ENCODE peak calls at places on chromosomes 16 and 17, in nine cellular contexts. D is heart left ventricle, O is Caco-2, A is transverse colon, E is fibroblast of mammary gland, B is hepatocyte, W is A549, P is AG10803, T is B cell. K is an unnamed sample.

GRCh38 chr16:15856217-15856616 is 611 bp downstream of the MYH11 start:
- DNase-seq in D (no peak), O (no peak), A (no peak), E (no peak), B (no peak), W (no peak), P (no peak), T (no peak), K (no peak)

GRCh38 chr17:81084691-81085419 is 49.9 kb downstream of the BAIAP2 start:
- DNase-seq in D (no peak), O (no peak), A (no peak), E (no peak), B (no peak), W (no peak), P (no peak), T (no peak), K (no peak)

GRCh38 chr16:35196313-35196712 is 1736.9 kb downstream of the TP53TG3F start:
- DNase-seq in D (no peak), O (no peak), A (no peak), E (no peak), B (no peak), W (no peak), P (no peak), T (no peak), K (no peak)

GRCh38 chr16:74601131-74601871 is 5.6 kb downstream of the GLG1 start:
- DNase-seq in D (no peak), O (no peak), A (peak), E (no peak), B (no peak), W (no peak), P (no peak), T (no peak), K (no peak)

GRCh38 chr17:14301279-14301760 is 439 bp downstream of the HS3ST3B1 start:
- DNase-seq in D (peak), O (no peak), A (no peak), E (no peak), B (peak), W (no peak), P (no peak), T (peak), K (no peak)

GRCh38 chr17:82603981-82604448 is 44.2 kb downstream of the WDR45B start:
- DNase-seq in D (peak), O (no peak), A (peak), E (peak), B (peak), W (no peak), P (no peak), T (peak), K (no peak)

GRCh38 chr16:50862818-50863672 is 121.2 kb downstream of the CYLD start:
- DNase-seq in D (no peak), O (no peak), A (no peak), E (no peak), B (no peak), W (no peak), P (no peak), T (no peak), K (no peak)

GRCh38 chr16:75304521-75305363 is 53.3 kb upstream of the BCAR1 start:
- DNase-seq in D (peak), O (peak), A (peak), E (peak), B (peak), W (peak), P (peak), T (no peak), K (peak)

GRCh38 chr17:46212634-46213435 is 19.6 kb upstream of the KANSL1 start:
- DNase-seq in D (peak), O (peak), A (peak), E (peak), B (peak), W (peak), P (peak), T (peak), K (peak)

GRCh38 chr17:82243648-82244412 is 15.0 kb downstream of the SLC16A3 start:
- DNase-seq in D (no peak), O (no peak), A (no peak), E (no peak), B (no peak), W (no peak), P (no peak), T (no peak), K (no peak)

GRCh38 chr17:27879987-27880608 is 13.1 kb downstream of the LYRM9 start:
- DNase-seq in D (peak), O (peak), A (peak), E (peak), B (peak), W (peak), P (peak), T (peak), K (peak)

GRCh38 chr17:47941998-47942490 is 673 bp downstream of the PNPO start:
- DNase-seq in D (no peak), O (peak), A (no peak), E (no peak), B (no peak), W (no peak), P (no peak), T (no peak), K (no peak)

GRCh38 chr17:40032322-40033320 is 17.4 kb downstream of the CSF3 start:
- DNase-seq in D (peak), O (no peak), A (peak), E (no peak), B (no peak), W (no peak), P (no peak), T (no peak), K (no peak)

GRCh38 chr16:524274-525011 is 3.1 kb upstream of the CAPN15 start:
- DNase-seq in D (peak), O (no peak), A (no peak), E (no peak), B (no peak), W (no peak), P (no peak), T (no peak), K (no peak)

GRCh38 chr16:85978976-85979375 is 80.0 kb downstream of the IRF8 start:
- DNase-seq in D (no peak), O (no peak), A (no peak), E (no peak), B (no peak), W (no peak), P (no peak), T (no peak), K (no peak)

GRCh38 chr17:78113804-78114785 is 14.5 kb downstream of the TMC6 start:
- DNase-seq in D (no peak), O (no peak), A (no peak), E (peak), B (no peak), W (no peak), P (peak), T (no peak), K (no peak)
- TF ChIP-seq CTCF in D (no peak), O (no peak), A (no peak), E (no peak), B (no peak), W (no peak), P (no peak), T (no peak), K (no peak)

DNA sequence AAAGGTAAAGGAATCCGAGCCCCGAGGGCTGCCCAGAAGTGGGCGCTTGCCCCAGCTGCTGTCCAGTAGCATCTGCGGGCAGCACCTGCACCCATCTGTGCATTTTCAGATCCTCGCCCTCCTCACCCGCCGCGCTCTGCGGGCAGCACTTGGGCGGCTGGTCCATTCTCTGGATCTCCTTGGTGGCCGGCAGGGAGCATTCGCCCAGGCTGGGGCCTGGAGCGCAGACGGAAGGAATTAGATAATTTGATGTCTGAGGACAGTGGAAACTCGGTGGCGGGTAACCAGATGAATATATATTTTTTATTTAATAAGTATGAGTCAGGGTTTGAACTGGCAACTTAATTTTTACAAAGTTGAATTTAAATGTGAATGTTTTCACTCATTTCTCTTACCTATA is 88.5 kb downstream of the NPIPB11 start:
- DNase-seq in D (no peak), O (no peak), A (no peak), E (no peak), B (no peak), W (peak), P (no peak), T (no peak), K (no peak)
- TF ChIP-seq CTCF in D (no peak), O (no peak), A (no peak), E (no peak), B (peak), W (peak), P (peak), T (peak), K (no peak)

GRCh38 chr16:28553776-28554633 is at the start of gene SGF29:
- DNase-seq in D (peak), O (peak), A (peak), E (peak), B (peak), W (peak), P (peak), T (peak), K (peak)
- TF ChIP-seq CTCF in D (peak), O (peak), A (no peak), E (peak), B (peak), W (peak), P (peak), T (peak), K (peak)

DNA sequence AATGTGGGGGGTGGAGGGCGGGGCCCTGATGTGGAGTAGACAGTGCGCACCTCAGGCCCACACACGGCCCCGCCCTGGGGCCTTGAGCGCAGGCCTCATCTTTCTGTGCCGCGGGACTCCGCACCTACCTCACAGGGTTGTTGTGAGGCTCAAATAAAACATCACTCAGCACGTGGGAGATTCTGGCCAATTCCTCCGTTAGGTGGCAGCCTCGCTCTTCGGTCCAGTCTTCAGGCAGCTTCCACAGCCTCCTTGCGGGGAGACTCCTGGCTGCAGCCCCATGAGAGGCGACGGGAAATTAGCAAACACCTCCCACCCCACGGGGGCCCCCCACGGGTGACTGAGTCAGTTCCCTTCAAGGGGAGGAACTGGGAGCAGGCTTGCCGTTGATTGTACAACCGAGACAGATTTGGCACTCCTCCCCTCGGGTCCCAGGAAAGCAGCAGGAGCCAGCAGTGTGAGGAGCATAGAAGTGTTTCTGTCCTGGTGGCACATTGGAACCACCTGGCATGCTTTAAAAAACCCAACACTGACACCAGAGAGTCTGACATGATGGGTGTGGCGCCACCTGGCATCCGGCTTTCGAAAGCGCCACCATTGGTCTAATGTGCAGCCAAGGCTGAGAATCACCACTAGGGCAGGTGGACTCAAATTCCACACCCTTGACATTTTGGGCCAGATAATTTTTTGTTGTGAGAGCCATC is 7.6 kb downstream of the MRM1 start:
- DNase-seq in D (peak), O (no peak), A (peak), E (peak), B (peak), W (peak), P (peak), T (no peak), K (peak)
- TF ChIP-seq CTCF in D (peak), O (peak), A (peak), E (peak), B (peak), W (peak), P (peak), T (peak), K (peak)

GRCh38 chr17:56793506-56793905 is 40.2 kb downstream of the C17orf67 start:
- DNase-seq in D (no peak), O (no peak), A (no peak), E (no peak), B (no peak), W (no peak), P (peak), T (no peak), K (no peak)
- TF ChIP-seq CTCF in D (no peak), O (no peak), A (no peak), E (no peak), B (no peak), W (no peak), P (no peak), T (no peak), K (no peak)

GRCh38 chr17:58305626-58306025 is 23.0 kb downstream of the TSPOAP1 start:
- DNase-seq in D (no peak), O (no peak), A (no peak), E (no peak), B (no peak), W (no peak), P (no peak), T (peak), K (no peak)

GRCh38 chr17:58302171-58302918 is 21.6 kb upstream of the MPO start:
- DNase-seq in D (no peak), O (no peak), A (no peak), E (no peak), B (no peak), W (no peak), P (no peak), T (peak), K (no peak)

GRCh38 chr17:58302919-58303551 is 22.3 kb upstream of the MPO start:
- DNase-seq in D (no peak), O (no peak), A (no peak), E (no peak), B (no peak), W (no peak), P (no peak), T (peak), K (no peak)

GRCh38 chr17:58304735-58305486 is 23.7 kb downstream of the TSPOAP1 start:
- DNase-seq in D (no peak), O (no peak), A (no peak), E (no peak), B (no peak), W (no peak), P (no peak), T (peak), K (no peak)

GRCh38 chr17:58303981-58304734 is 23.4 kb upstream of the MPO start:
- DNase-seq in D (no peak), O (peak), A (peak), E (peak), B (peak), W (peak), P (peak), T (peak), K (peak)
- TF ChIP-seq CTCF in D (peak), O (peak), A (peak), E (peak), B (peak), W (peak), P (peak), T (peak), K (peak)

K was measured in HFFc6.